ENCODE peak calls at places on chromosomes 4 and X, in five cellular contexts. G is CD4-positive, CD25-positive, alpha-beta regulatory T cell; J is tibial artery; M is IMR-90; Q is testis. V is an unnamed sample.

GRCh38 chr4:183658362-183659028 is 490 bp downstream of the RWDD4 start:
- DNase-seq in G (peak; percentile 16), J (peak; percentile 68), Q (peak; percentile 30), M (peak; percentile 10), V (no peak)

GRCh38 chr4:156636398-156636797 is 335.2 kb downstream of the PDGFC start:
- DNase-seq in J (no peak), M (no peak), G (no peak), Q (no peak), V (no peak)

GRCh38 chrX:107829880-107830279 is 4.2 kb downstream of the MID2 start:
- DNase-seq in J (no peak), G (no peak), Q (no peak), M (no peak), V (no peak)

GRCh38 chrX:136711147-136711546 is 63.2 kb downstream of the CD40LG start:
- DNase-seq in J (peak; percentile 62), G (no peak), Q (peak; percentile 50), M (peak; percentile 36), V (no peak)

GRCh38 chr4:7721984-7722551 is 217.6 kb downstream of the AFAP1 start:
- DNase-seq in J (no peak), G (no peak), M (no peak), Q (no peak), V (no peak)

GRCh38 chr4:1794809-1795303 is 1.8 kb downstream of the FGFR3 start:
- DNase-seq in M (no peak), G (no peak), Q (no peak), J (no peak), V (no peak)

GRCh38 chr4:174279433-174279832 is 4.0 kb downstream of the FBXO8 start:
- DNase-seq in G (no peak), J (no peak), Q (no peak), M (no peak), V (no peak)

GRCh38 chrX:115709039-115709438 is 148.1 kb downstream of the PLS3 start:
- DNase-seq in M (no peak), G (no peak), J (no peak), Q (no peak), V (no peak)

GRCh38 chrX:43745938-43746721 is 90.0 kb downstream of the MAOA start:
- DNase-seq in J (no peak), M (no peak), G (no peak), Q (no peak), V (no peak)

GRCh38 chrX:2183193-2183725 is 317.5 kb downstream of the DHRSX start:
- DNase-seq in J (peak; percentile 34), Q (no peak), M (no peak), G (no peak), V (no peak)

GRCh38 chr4:101953949-101954348 is 163.4 kb downstream of the BANK1 start:
- DNase-seq in M (peak; percentile 45), G (no peak), J (no peak), Q (no peak), V (no peak)

DNA sequence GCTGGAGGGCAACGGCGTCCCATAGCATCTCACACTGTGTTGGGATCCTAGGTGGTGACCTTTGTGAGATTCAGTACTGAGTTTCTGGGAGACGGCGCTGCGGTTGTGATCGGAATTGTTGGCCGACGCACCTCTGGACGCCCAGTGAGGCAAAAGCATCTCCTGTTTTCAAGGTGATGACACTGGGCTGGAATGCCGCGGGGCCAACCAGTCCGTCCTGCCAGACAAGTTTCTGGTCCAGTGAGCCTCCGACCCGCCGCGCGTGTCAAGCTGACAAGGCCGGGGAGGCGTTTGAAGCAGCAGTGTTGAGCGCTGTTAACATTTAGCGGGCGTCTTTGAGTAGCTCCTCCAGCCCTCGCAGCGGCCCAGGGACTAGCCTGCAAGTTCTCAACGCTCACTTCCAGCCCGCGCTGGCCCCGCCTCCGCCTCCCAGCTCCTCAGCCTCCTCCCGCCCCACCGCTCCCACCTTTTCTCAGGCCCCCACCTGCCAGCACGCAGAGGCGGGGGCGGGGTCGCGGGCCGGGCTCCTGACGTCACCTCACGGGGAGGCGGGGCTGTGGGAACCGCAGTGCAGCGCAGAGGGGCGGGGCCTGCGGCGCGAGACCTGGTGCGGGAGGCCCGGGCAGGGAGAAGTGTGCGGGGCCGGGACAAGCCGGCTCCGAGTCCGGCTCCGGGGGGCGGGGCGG is 482 bp upstream of the CDS1 start:
- DNase-seq in Q (peak; percentile 98), J (peak; percentile 88), G (peak; percentile 78), M (peak; percentile 22), V (peak; percentile 88)
- H3K4me1 ChIP-seq in Q (no peaks in the 10 kb centered on the region), J (no peaks in the 10 kb centered on the region), G (peaks cover 16% of the 10 kb centered on the region), M (no peaks in the 10 kb centered on the region), V (no peaks in the 10 kb centered on the region)

DNA sequence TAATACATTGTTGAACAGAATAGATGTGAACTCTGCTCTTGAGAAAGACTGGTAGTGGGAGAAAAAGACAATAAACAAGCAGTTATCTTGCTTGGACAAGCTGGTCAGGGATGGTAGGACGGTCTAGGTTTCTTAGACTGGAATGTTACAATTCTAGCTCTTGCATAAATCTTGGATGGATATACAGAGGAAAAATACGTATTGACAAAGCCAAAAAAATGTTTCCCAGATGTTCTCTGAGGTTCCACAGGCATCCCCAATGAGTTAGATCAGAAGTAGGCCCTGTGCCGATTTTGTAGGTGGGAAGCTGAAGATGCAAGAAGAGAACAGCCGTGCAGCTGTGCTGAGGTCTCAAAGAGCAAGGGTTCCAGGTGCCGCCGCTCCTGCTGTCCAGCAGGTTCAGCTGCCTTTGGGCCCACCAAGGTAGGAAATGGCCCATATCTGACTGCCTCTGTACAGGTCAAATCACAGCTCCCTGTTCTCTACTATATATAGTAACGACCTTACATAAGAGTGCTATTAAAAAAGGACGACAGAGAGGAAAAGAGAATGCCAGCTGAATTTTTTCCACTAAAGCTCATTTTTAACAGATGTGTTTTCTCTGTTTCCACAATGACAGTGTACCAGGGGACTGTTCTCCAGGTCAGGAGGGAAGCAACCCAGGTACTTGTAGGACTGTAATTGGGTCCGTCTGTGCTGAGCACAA is 155.7 kb downstream of the CBR4 start:
- DNase-seq in M (no peak), Q (no peak), G (no peak), J (no peak), V (no peak)
- H3K27ac ChIP-seq in M (peak overlapping the region; percentile 41), Q (peak overlapping the region; percentile 87), G (no peak overlapping the region), J (peak overlapping the region; percentile 88), V (peak overlapping the region; percentile 99)

GRCh38 chrX:40081679-40082068 is 16.1 kb downstream of the BCOR start:
- DNase-seq in Q (no peak), J (no peak), G (no peak), M (no peak), V (no peak)

GRCh38 chrX:40083120-40083978 is 14.4 kb downstream of the BCOR start:
- DNase-seq in J (no peak), M (no peak), G (no peak), Q (peak; percentile 30), V (no peak)

GRCh38 chrX:40080896-40081678 is 16.7 kb downstream of the BCOR start:
- DNase-seq in G (no peak), Q (no peak), J (no peak), M (no peak), V (no peak)

GRCh38 chrX:40083979-40084359 is 13.8 kb downstream of the BCOR start:
- DNase-seq in M (no peak), Q (no peak), J (no peak), G (no peak), V (no peak)

GRCh38 chrX:40082447-40083119 is 15.2 kb downstream of the BCOR start:
- DNase-seq in Q (no peak), J (peak; percentile 78), M (no peak), G (no peak), V (no peak)
- H3K4me1 ChIP-seq in Q (peaks cover 16% of the 10 kb centered on the region), J (no peaks in the 10 kb centered on the region), M (peaks cover 19% of the 10 kb centered on the region), G (peaks cover 36% of the 10 kb centered on the region), V (no peaks in the 10 kb centered on the region)

GRCh38 chr4:4200624-4201023 is 26.1 kb downstream of the OTOP1 start:
- DNase-seq in M (peak; percentile 4), G (no peak), J (no peak), Q (no peak), V (no peak)
- H3K27ac ChIP-seq in M (no peak overlapping the region), G (no peak overlapping the region), J (no peak overlapping the region), Q (no peak overlapping the region), V (no peak overlapping the region)

GRCh38 chrX:12895856-12896255 is 10.6 kb upstream of the TLR8 start:
- DNase-seq in G (no peak), Q (no peak), J (no peak), M (peak; percentile 28), V (no peak)
- H3K4me1 ChIP-seq in G (no peaks in the 10 kb centered on the region), Q (no peaks in the 10 kb centered on the region), J (no peaks in the 10 kb centered on the region), M (no peaks in the 10 kb centered on the region), V (no peaks in the 10 kb centered on the region)

GRCh38 chr4:53595204-53595603 is 3.9 kb upstream of the LNX1 start:
- DNase-seq in J (no peak), Q (no peak), M (no peak), G (no peak), V (no peak)
- H3K27ac ChIP-seq in J (no peak overlapping the region), Q (no peak overlapping the region), M (no peak overlapping the region), G (no peak overlapping the region), V (no peak overlapping the region)